ENCODE peak calls at places on chromosome 10, in six cellular contexts. G is suprapubic skin, N is T1000, V is glutamatergic neuron, X is EL, M is MV-4-11. U is an unnamed sample.

GRCh38 chr10:130138479-130138866 is 2.3 kb downstream of the GLRX3 start:
- DNase-seq in G (no peak), N (peak; percentile 8), V (no peak), X (peak; percentile 57), M (no peak), U (peak; percentile 79)

GRCh38 chr10:102611514-102612095 is 32.7 kb upstream of the TRIM8 start:
- DNase-seq in G (no peak), N (no peak), V (no peak), X (peak; percentile 41), M (no peak), U (peak; percentile 83)

GRCh38 chr10:67506083-67506756 is 189.8 kb downstream of the CTNNA3 start:
- DNase-seq in G (no peak), N (no peak), V (no peak), X (no peak), M (no peak), U (no peak)

GRCh38 chr10:115696747-115697146 is 576.3 kb downstream of the GFRA1 start:
- DNase-seq in G (no peak), N (no peak), V (no peak), X (no peak), M (no peak), U (no peak)

GRCh38 chr10:8460626-8461025 is 406.1 kb downstream of the GATA3 start:
- DNase-seq in G (no peak), N (no peak), V (no peak), X (no peak), M (no peak), U (no peak)

GRCh38 chr10:113335603-113336002 is 217.2 kb upstream of the HABP2 start:
- DNase-seq in G (no peak), N (peak; percentile 27), V (no peak), X (peak; percentile 65), M (no peak), U (peak; percentile 33)

GRCh38 chr10:14623931-14624330 is 150.8 kb downstream of the FAM107B start:
- DNase-seq in G (no peak), N (no peak), V (no peak), X (no peak), M (no peak), U (no peak)

GRCh38 chr10:107067843-107068242 is 96.7 kb downstream of the SORCS1 start:
- DNase-seq in G (no peak), N (no peak), V (no peak), X (no peak), M (no peak), U (no peak)

GRCh38 chr10:17001961-17002749 is 127.5 kb downstream of the CUBN start:
- DNase-seq in G (no peak), N (no peak), V (no peak), X (peak; percentile 76), M (peak; percentile 86), U (peak; percentile 48)

GRCh38 chr10:13614530-13615332 is 28.0 kb downstream of the PRPF18 start:
- DNase-seq in G (no peak), N (peak; percentile 39), V (peak; percentile 30), X (peak; percentile 96), M (no peak), U (peak; percentile 88)

GRCh38 chr10:89645742-89646172 is 715 bp upstream of the PANK1 start:
- DNase-seq in G (no peak), N (no peak), V (no peak), X (no peak), M (peak; percentile 54), U (no peak)

GRCh38 chr10:120005408-120006280 is 113.1 kb downstream of the SEC23IP start:
- DNase-seq in G (no peak), N (no peak), V (no peak), X (no peak), M (no peak), U (no peak)

GRCh38 chr10:58184120-58184670 is 83.5 kb downstream of the IPMK start:
- DNase-seq in G (no peak), N (no peak), V (no peak), X (no peak), M (no peak), U (no peak)

GRCh38 chr10:31299119-31299518 is 19.9 kb upstream of the ZEB1 start:
- DNase-seq in G (no peak), N (no peak), V (no peak), X (no peak), M (no peak), U (peak; percentile 24)

GRCh38 chr10:30247704-30248103 is 101.4 kb downstream of the MTPAP start:
- DNase-seq in G (no peak), N (no peak), V (no peak), X (no peak), M (peak; percentile 83), U (no peak)

GRCh38 chr10:57221674-57222073 is 860.6 kb upstream of the ZWINT start:
- DNase-seq in G (no peak), N (no peak), V (no peak), X (no peak), M (no peak), U (no peak)

GRCh38 chr10:129511758-129512157 is 44.7 kb downstream of the MGMT start:
- DNase-seq in G (no peak), N (no peak), V (no peak), X (no peak), M (no peak), U (no peak)

GRCh38 chr10:34319197-34319846 is 495.8 kb downstream of the PARD3 start:
- DNase-seq in G (no peak), N (peak; percentile 14), V (no peak), X (peak; percentile 93), M (no peak), U (peak; percentile 92)

GRCh38 chr10:60305394-60305892 is 84.2 kb downstream of the ANK3 start:
- DNase-seq in G (no peak), N (no peak), V (no peak), X (peak; percentile 25), M (no peak), U (peak; percentile 41)

GRCh38 chr10:132945125-132945893 is 2.9 kb upstream of the CFAP46 start:
- DNase-seq in G (no peak), N (no peak), V (no peak), X (no peak), M (no peak), U (no peak)

GRCh38 chr10:14244147-14244546 is 86.6 kb downstream of the FRMD4A start:
- DNase-seq in G (no peak), N (peak; percentile 78), V (no peak), X (peak; percentile 36), M (no peak), U (peak; percentile 53)

GRCh38 chr10:58638406-58638805 is 125.7 kb downstream of the BICC1 start:
- DNase-seq in G (no peak), N (no peak), V (no peak), X (peak; percentile 23), M (no peak), U (no peak)

GRCh38 chr10:110610308-110610774 is 33.8 kb upstream of the RBM20 start:
- DNase-seq in G (no peak), N (peak; percentile 37), V (peak; percentile 41), X (peak; percentile 65), M (peak; percentile 44), U (peak; percentile 68)

GRCh38 chr10:44956717-44957706 is 2.6 kb upstream of the RASSF4 start:
- DNase-seq in G (peak; percentile 13), N (no peak), V (no peak), X (no peak), M (no peak), U (no peak)

GRCh38 chr10:26391701-26392695 is 46.1 kb upstream of the APBB1IP start:
- DNase-seq in G (no peak), N (no peak), V (peak; percentile 25), X (no peak), M (peak; percentile 43), U (no peak)

GRCh38 chr10:12262278-12262981 is 66.4 kb downstream of the CDC123 start:
- DNase-seq in G (peak; percentile 32), N (no peak), V (no peak), X (no peak), M (no peak), U (no peak)

GRCh38 chr10:78544447-78545085 is 510.9 kb downstream of the RPS24 start:
- DNase-seq in G (no peak), N (no peak), V (no peak), X (no peak), M (no peak), U (no peak)

GRCh38 chr10:63521389-63522128 is at the start of gene REEP3:
- DNase-seq in G (peak; percentile 83), N (peak; percentile 56), V (peak; percentile 87), X (peak; percentile 75), M (no peak), U (peak; percentile 80)

GRCh38 chr10:61635946-61636345 is 26.8 kb upstream of the CABCOCO1 start:
- DNase-seq in G (no peak), N (no peak), V (no peak), X (peak; percentile 50), M (no peak), U (peak; percentile 67)

GRCh38 chr10:69181433-69181832 is 1.4 kb downstream of the SUPV3L1 start:
- DNase-seq in G (no peak), N (no peak), V (no peak), X (no peak), M (no peak), U (peak; percentile 29)

GRCh38 chr10:69629897-69630650 is at the start of gene FAM241B:
- DNase-seq in G (no peak), N (no peak), V (peak; percentile 82), X (peak; percentile 43), M (no peak), U (peak; percentile 65)

U was measured in ELR.